ENCODE peak calls at places on chromosomes 3 and 15, in four cellular contexts. One of them, this sample, is unnamed.
A peak's percentile ranks its signal among the peaks of the same experiment; 100 is the strongest.

GRCh38 chr3:26719148-26719547 is 96.6 kb downstream of the LRRC3B start:
- DNase-seq in H1: no peak
- DNase-seq in HepG2: no peak
- DNase-seq in GM12878: no peak
- DNase-seq in this sample: no peak

GRCh38 chr15:34905047-34905446 is 64.5 kb downstream of the AQR start:
- DNase-seq in H1: no peak
- DNase-seq in HepG2: no peak
- DNase-seq in GM12878: no peak
- DNase-seq in this sample: no peak

GRCh38 chr3:39255503-39256325 is 24.1 kb downstream of the CX3CR1 start:
- DNase-seq in H1: no peak
- DNase-seq in HepG2: no peak
- DNase-seq in GM12878: peak; percentile 90
- DNase-seq in this sample: no peak

GRCh38 chr3:187626581-187626980 is 43.6 kb downstream of the SST start:
- DNase-seq in H1: no peak
- DNase-seq in HepG2: no peak
- DNase-seq in GM12878: no peak
- DNase-seq in this sample: no peak

GRCh38 chr3:134075568-134075825 is 45.8 kb upstream of the SLCO2A1 start:
- DNase-seq in H1: peak; percentile 20
- DNase-seq in HepG2: no peak
- DNase-seq in GM12878: no peak
- DNase-seq in this sample: no peak

GRCh38 chr3:146896711-146897110 is 291.6 kb upstream of the PLSCR5 start:
- DNase-seq in H1: no peak
- DNase-seq in HepG2: no peak
- DNase-seq in GM12878: no peak
- DNase-seq in this sample: no peak

GRCh38 chr15:86001200-86001599 is 78.5 kb upstream of the AGBL1 start:
- DNase-seq in H1: no peak
- DNase-seq in HepG2: no peak
- DNase-seq in GM12878: no peak
- DNase-seq in this sample: no peak

GRCh38 chr15:73927003-73927475 is 777 bp downstream of the LOXL1 start:
- DNase-seq in H1: peak; percentile 83
- DNase-seq in HepG2: no peak
- DNase-seq in GM12878: no peak
- DNase-seq in this sample: no peak

GRCh38 chr3:46296826-46297225 is 54.6 kb downstream of the CCR3 start:
- DNase-seq in H1: no peak
- DNase-seq in HepG2: no peak
- DNase-seq in GM12878: no peak
- DNase-seq in this sample: no peak

GRCh38 chr3:145716519-145716918 is 444.5 kb downstream of the PLOD2 start:
- DNase-seq in H1: no peak
- DNase-seq in HepG2: no peak
- DNase-seq in GM12878: no peak
- DNase-seq in this sample: no peak

GRCh38 chr3:187208159-187208558 is 10.9 kb downstream of the RTP1 start:
- DNase-seq in H1: no peak
- DNase-seq in HepG2: no peak
- DNase-seq in GM12878: no peak
- DNase-seq in this sample: no peak

GRCh38 chr15:40936709-40937666 is 7.8 kb downstream of the DLL4 start:
- DNase-seq in H1: no peak
- DNase-seq in HepG2: peak; percentile 50
- DNase-seq in GM12878: no peak
- DNase-seq in this sample: no peak

GRCh38 chr15:40937762-40938529 is 8.8 kb downstream of the DLL4 start:
- DNase-seq in H1: no peak
- DNase-seq in HepG2: no peak
- DNase-seq in GM12878: no peak
- DNase-seq in this sample: no peak

GRCh38 chr15:40939909-40940801 is 11.0 kb downstream of the DLL4 start:
- DNase-seq in H1: no peak
- DNase-seq in HepG2: no peak
- DNase-seq in GM12878: peak; percentile 52
- DNase-seq in this sample: no peak

GRCh38 chr15:40936234-40936708 is 7.1 kb downstream of the DLL4 start:
- DNase-seq in H1: no peak
- DNase-seq in HepG2: no peak
- DNase-seq in GM12878: no peak
- DNase-seq in this sample: no peak

DNA sequence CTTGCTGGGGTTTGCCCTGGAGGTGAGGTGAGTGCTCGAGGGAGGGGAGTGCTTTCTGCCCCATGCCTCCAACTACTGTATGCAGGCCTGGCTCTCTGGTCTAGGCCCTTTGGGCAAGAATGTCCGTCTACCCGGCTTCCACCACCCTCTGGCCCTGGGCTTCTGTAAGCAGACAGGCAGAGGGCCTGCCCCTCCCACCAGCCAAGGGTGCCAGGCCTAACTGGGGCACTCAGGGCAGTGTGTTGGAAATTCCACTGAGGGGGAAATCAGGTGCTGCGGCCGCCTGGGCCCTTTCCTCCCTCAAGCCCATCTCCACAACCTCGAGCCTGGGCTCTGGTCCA is 9.4 kb downstream of the DLL4 start:
- DNase-seq in H1: no peak
- DNase-seq in HepG2: no peak
- DNase-seq in GM12878: no peak
- DNase-seq in this sample: no peak
- TF ChIP-seq MAX in H1: no peak
- TF ChIP-seq MAX in HepG2: no peak
- TF ChIP-seq MAX in GM12878: no peak
- TF ChIP-seq MAX in this sample: no peak

DNA sequence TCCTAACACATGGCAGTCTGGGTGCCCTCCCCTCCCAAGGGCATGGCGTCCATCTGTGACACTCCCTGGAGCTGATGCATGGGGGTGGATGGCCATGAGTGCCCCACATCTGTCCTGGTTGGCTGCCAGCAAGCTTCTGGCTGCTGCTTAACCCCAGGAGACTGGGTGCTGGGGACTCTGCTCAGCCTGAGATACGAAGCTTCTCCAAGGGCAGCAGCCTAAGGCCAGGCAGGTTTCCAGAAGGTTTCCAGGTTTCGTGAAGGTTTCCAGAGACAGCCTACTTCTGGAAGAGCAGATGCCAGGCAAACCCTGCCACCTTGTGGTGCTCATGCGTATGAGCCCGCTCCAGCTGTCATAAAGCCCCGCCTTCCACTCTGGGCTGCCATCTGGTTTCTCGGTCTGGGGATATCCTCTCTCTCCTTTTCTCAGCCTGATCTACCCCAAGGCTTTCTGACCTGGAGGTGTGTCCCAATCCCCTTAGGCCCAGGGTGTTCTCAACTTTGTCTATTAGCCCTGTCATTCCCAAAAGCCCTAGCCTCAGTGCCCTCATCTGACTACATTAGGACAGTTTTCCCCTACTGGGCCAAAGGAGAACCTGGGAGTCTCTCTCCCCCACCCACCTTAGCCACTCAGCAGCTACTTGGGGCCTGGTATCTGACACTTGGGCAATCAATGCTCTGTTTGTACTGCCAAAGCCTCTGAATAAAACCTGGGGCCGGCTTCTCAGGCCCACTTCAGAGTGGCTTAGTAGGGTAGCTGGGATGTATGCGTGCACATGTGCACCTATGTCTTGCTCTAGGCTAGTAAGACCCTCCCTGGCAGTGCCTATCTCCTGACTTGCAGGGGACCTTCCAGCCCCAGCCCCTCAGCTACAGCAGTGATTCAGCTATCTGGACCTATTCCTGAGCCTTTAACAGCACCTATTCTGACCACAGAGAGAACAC is 12.0 kb downstream of the MRPL46 start:
- DNase-seq in H1: peak; percentile 65
- DNase-seq in HepG2: peak; percentile 48
- DNase-seq in GM12878: no peak
- DNase-seq in this sample: peak; percentile 59
- TF ChIP-seq BRCA1 in H1: no peak
- TF ChIP-seq BRCA1 in HepG2: no peak
- TF ChIP-seq BRCA1 in GM12878: no peak
- TF ChIP-seq BRCA1 in this sample: no peak

GRCh38 chr15:47477253-47477652 is 240.1 kb upstream of the SEMA6D start:
- DNase-seq in H1: no peak
- DNase-seq in HepG2: no peak
- DNase-seq in GM12878: no peak
- DNase-seq in this sample: no peak
- TF ChIP-seq MAX in H1: no peak
- TF ChIP-seq MAX in HepG2: no peak
- TF ChIP-seq MAX in GM12878: no peak
- TF ChIP-seq MAX in this sample: no peak

DNA sequence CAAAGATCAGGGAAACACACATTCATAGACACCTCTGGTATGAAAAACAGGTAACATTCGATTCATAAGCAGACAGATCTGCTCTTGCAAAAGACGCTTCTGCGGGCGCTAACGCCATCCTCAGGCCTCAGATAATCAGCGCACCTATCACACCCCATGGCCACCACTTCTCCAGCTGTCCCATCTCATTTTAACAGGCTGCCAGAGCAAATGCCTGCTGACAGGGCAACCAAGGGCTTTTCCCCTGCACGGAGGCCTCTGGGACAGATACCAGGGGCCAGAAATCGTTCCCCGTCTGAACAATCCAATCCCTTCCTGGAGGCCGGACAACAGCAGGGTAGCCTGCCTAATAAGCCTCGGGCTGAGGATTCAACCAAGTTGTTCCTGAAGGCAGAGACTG is 15.2 kb downstream of the ABCC5 start:
- DNase-seq in H1: no peak
- DNase-seq in HepG2: no peak
- DNase-seq in GM12878: no peak
- DNase-seq in this sample: no peak
- TF ChIP-seq BRCA1 in H1: no peak
- TF ChIP-seq BRCA1 in HepG2: no peak
- TF ChIP-seq BRCA1 in GM12878: no peak
- TF ChIP-seq BRCA1 in this sample: no peak

GRCh38 chr15:75779504-75779903 is 63.7 kb upstream of the UBE2Q2 start:
- DNase-seq in H1: no peak
- DNase-seq in HepG2: no peak
- DNase-seq in GM12878: no peak
- DNase-seq in this sample: no peak

GRCh38 chr15:75776075-75776443 is 63.4 kb upstream of the CSPG4 start:
- DNase-seq in H1: no peak
- DNase-seq in HepG2: peak; percentile 64
- DNase-seq in GM12878: no peak
- DNase-seq in this sample: peak; percentile 21

GRCh38 chr15:75775296-75776074 is 62.8 kb upstream of the CSPG4 start:
- DNase-seq in H1: peak; percentile 61
- DNase-seq in HepG2: peak; percentile 41
- DNase-seq in GM12878: no peak
- DNase-seq in this sample: peak; percentile 85
- TF ChIP-seq MAX in H1: no peak
- TF ChIP-seq MAX in HepG2: no peak
- TF ChIP-seq MAX in GM12878: no peak
- TF ChIP-seq MAX in this sample: no peak

GRCh38 chr15:40081691-40082194 is 26.9 kb downstream of the BMF start:
- DNase-seq in H1: no peak
- DNase-seq in HepG2: peak; percentile 96
- DNase-seq in GM12878: no peak
- DNase-seq in this sample: peak; percentile 70
- TF ChIP-seq BRCA1 in H1: no peak
- TF ChIP-seq BRCA1 in HepG2: peak; percentile 79
- TF ChIP-seq BRCA1 in GM12878: no peak
- TF ChIP-seq BRCA1 in this sample: no peak

DNA sequence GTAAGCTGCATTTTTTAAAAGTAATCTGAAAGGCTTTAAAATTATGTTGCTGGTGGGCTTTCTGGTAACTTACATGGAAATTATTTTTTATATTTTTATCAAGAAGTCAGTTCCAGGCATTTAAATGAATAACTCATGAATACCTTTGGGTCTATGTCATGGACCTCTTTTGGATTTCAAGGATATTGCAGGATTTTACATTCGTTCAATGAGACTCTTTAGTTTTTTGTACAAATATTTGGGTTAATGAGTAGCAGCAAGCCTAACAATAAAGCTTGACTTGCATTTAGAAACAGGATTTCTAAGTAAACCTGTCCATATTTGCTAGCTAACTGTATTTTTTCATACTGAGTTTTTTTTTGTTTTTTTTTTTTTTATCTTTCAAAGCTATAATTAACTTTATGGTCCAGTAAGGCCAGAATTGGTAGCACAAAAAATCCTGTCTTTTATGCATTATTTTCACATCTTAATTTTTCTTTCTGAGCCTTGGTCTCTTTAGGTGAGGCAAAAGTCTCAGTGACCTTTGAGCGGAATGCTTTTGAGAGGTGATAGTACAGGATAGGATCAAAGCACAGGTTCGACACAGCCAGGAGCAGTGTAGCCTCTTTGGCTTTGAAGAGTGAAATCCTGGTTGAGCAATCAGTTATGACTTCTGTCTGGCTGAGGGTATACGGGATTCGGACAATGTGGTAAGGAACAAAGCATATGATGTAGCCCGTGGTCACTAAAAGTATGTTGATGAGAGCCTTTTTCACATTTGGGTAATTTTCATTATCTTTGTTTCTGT is 4.8 kb downstream of the GPR171 start:
- DNase-seq in H1: no peak
- DNase-seq in HepG2: peak; percentile 99
- DNase-seq in GM12878: no peak
- DNase-seq in this sample: no peak
- TF ChIP-seq MAX in H1: no peak
- TF ChIP-seq MAX in HepG2: peak; percentile 57
- TF ChIP-seq MAX in GM12878: no peak
- TF ChIP-seq MAX in this sample: no peak

GRCh38 chr15:79075256-79075655 is 15.3 kb downstream of the RASGRF1 start:
- DNase-seq in H1: no peak
- DNase-seq in HepG2: no peak
- DNase-seq in GM12878: no peak
- DNase-seq in this sample: no peak

GRCh38 chr15:79068790-79069189 is 21.8 kb downstream of the RASGRF1 start:
- DNase-seq in H1: no peak
- DNase-seq in HepG2: no peak
- DNase-seq in GM12878: no peak
- DNase-seq in this sample: no peak

GRCh38 chr15:79067969-79068368 is 22.6 kb downstream of the RASGRF1 start:
- DNase-seq in H1: no peak
- DNase-seq in HepG2: no peak
- DNase-seq in GM12878: no peak
- DNase-seq in this sample: no peak

GRCh38 chr15:79073336-79073735 is 17.2 kb downstream of the RASGRF1 start:
- DNase-seq in H1: no peak
- DNase-seq in HepG2: no peak
- DNase-seq in GM12878: no peak
- DNase-seq in this sample: no peak

GRCh38 chr15:79071901-79072300 is 18.7 kb downstream of the RASGRF1 start:
- DNase-seq in H1: no peak
- DNase-seq in HepG2: no peak
- DNase-seq in GM12878: no peak
- DNase-seq in this sample: no peak
- TF ChIP-seq BRCA1 in H1: no peak
- TF ChIP-seq BRCA1 in HepG2: no peak
- TF ChIP-seq BRCA1 in GM12878: no peak
- TF ChIP-seq BRCA1 in this sample: no peak